ENCODE peak calls at places on chromosome 1, in seven cellular contexts. Z is H1; G is GM13977; B is fibroblast of pulmonary artery; R is AG10803; O is CD8-positive, alpha-beta T cell; P is MCF 10A. L is an unnamed sample.

GRCh38 chr1:94036721-94037120 is 84.2 kb downstream of the ABCA4 start:
- DNase-seq in G (no peak), Z (no peak), R (peak), P (peak), O (no peak), B (peak), L (no peak)

GRCh38 chr1:175152006-175152652 is 40.4 kb downstream of the KIAA0040 start:
- DNase-seq in Z (no peak), R (peak), G (peak), P (peak), B (peak), O (peak), L (peak)

GRCh38 chr1:227796359-227796915 is 19.0 kb upstream of the PRSS38 start:
- DNase-seq in O (no peak), P (no peak), Z (no peak), B (no peak), R (no peak), G (peak), L (peak)

GRCh38 chr1:118979754-118980270 is 8.3 kb downstream of the TBX15 start:
- DNase-seq in R (no peak), G (peak), Z (no peak), B (no peak), O (no peak), P (no peak), L (no peak)

GRCh38 chr1:230754831-230755230 is 7.6 kb downstream of the CAPN9 start:
- DNase-seq in Z (no peak), B (no peak), G (no peak), P (peak), R (peak), O (no peak), L (no peak)

GRCh38 chr1:176543360-176544136 is 80.6 kb downstream of the PAPPA2 start:
- DNase-seq in R (no peak), Z (no peak), P (no peak), G (no peak), O (no peak), B (no peak), L (no peak)

GRCh38 chr1:31669786-31670582 is 25.3 kb upstream of the PEF1 start:
- DNase-seq in Z (no peak), O (peak), R (peak), P (peak), G (no peak), B (peak), L (no peak)

GRCh38 chr1:230255991-230256390 is 170.1 kb downstream of the PGBD5 start:
- DNase-seq in Z (no peak), G (no peak), P (no peak), R (no peak), B (no peak), O (no peak), L (no peak)

GRCh38 chr1:101911894-101912293 is 84.8 kb downstream of the OLFM3 start:
- DNase-seq in P (no peak), G (no peak), Z (no peak), O (no peak), B (no peak), R (no peak), L (no peak)

GRCh38 chr1:213416461-213417224 is 365.6 kb downstream of the RPS6KC1 start:
- DNase-seq in O (no peak), B (no peak), Z (no peak), P (no peak), G (no peak), R (no peak), L (no peak)

GRCh38 chr1:198553017-198553416 is 12.5 kb upstream of the ATP6V1G3 start:
- DNase-seq in B (no peak), Z (no peak), G (no peak), O (no peak), P (no peak), R (no peak), L (no peak)

GRCh38 chr1:25583519-25584370 is 32.8 kb upstream of the MAN1C1 start:
- DNase-seq in O (no peak), R (peak), G (no peak), Z (no peak), B (no peak), P (no peak), L (no peak)

GRCh38 chr1:246005067-246005466 is 502.0 kb downstream of the SMYD3 start:
- DNase-seq in R (peak), O (no peak), B (peak), G (no peak), Z (no peak), P (peak), L (no peak)

GRCh38 chr1:117930484-117930883 is 945 bp downstream of the WDR3 start:
- DNase-seq in P (peak), R (no peak), B (no peak), Z (no peak), G (no peak), O (no peak), L (no peak)

GRCh38 chr1:6727535-6727934 is 25.9 kb upstream of the DNAJC11 start:
- DNase-seq in R (peak), P (peak), O (peak), B (peak), Z (peak), G (peak), L (peak)

GRCh38 chr1:160546942-160547341 is 23.9 kb upstream of the SLAMF6 start:
- DNase-seq in G (no peak), B (no peak), Z (no peak), O (no peak), R (no peak), P (no peak), L (no peak)

GRCh38 chr1:160541622-160542302 is 18.7 kb upstream of the SLAMF6 start:
- DNase-seq in P (no peak), Z (no peak), G (no peak), R (no peak), O (no peak), B (peak), L (no peak)

GRCh38 chr1:160542303-160542945 is 19.4 kb upstream of the SLAMF6 start:
- DNase-seq in R (no peak), Z (no peak), G (no peak), P (no peak), O (no peak), B (peak), L (no peak)

GRCh38 chr1:160547371-160547901 is 24.4 kb upstream of the SLAMF6 start:
- DNase-seq in P (no peak), Z (no peak), G (no peak), O (no peak), R (no peak), B (no peak), L (no peak)

DNA sequence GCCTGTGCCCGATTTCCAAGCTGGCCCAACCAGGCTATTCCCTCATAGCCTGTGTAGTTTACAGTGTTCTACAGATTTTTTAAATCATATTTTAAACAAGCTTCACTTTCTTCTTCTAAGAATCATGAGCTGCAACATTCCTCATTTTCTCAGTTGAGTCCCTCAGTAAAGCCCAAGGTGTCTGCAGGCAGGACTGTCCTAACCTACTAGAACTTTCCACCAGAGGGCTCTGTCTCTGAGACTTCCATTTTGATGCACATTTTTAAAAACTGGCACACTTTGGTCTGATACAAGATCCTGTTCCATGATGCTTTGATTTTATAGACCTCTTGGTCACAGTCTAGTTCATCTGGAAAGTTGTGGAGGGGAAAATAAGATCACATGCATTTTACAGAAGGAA is 21.6 kb upstream of the SLAMF6 start:
- DNase-seq in G (no peak), B (peak), O (peak), R (peak), Z (no peak), P (peak), L (peak)
- TF ChIP-seq CTCF in G (peak), B (peak), O (peak), R (peak), Z (no peak), P (peak), L (peak)

GRCh38 chr1:154819628-154820590 is 50.2 kb downstream of the KCNN3 start:
- DNase-seq in G (peak), R (no peak), O (peak), P (peak), B (peak), Z (no peak), L (peak)
- TF ChIP-seq CTCF in G (peak), R (peak), O (no peak), P (peak), B (peak), Z (peak), L (no peak)

GRCh38 chr1:34668063-34668462 is 86.8 kb upstream of the GJB5 start:
- DNase-seq in P (no peak), B (no peak), R (no peak), Z (no peak), G (no peak), O (no peak), L (no peak)

GRCh38 chr1:34670982-34671381 is 83.9 kb upstream of the GJB5 start:
- DNase-seq in P (no peak), G (no peak), B (no peak), Z (no peak), O (no peak), R (no peak), L (no peak)

GRCh38 chr1:34671887-34672286 is 83.0 kb upstream of the GJB5 start:
- DNase-seq in O (no peak), Z (no peak), G (no peak), B (no peak), R (no peak), P (no peak), L (no peak)
- TF ChIP-seq CTCF in O (no peak), Z (no peak), G (no peak), B (no peak), R (no peak), P (no peak), L (no peak)

DNA sequence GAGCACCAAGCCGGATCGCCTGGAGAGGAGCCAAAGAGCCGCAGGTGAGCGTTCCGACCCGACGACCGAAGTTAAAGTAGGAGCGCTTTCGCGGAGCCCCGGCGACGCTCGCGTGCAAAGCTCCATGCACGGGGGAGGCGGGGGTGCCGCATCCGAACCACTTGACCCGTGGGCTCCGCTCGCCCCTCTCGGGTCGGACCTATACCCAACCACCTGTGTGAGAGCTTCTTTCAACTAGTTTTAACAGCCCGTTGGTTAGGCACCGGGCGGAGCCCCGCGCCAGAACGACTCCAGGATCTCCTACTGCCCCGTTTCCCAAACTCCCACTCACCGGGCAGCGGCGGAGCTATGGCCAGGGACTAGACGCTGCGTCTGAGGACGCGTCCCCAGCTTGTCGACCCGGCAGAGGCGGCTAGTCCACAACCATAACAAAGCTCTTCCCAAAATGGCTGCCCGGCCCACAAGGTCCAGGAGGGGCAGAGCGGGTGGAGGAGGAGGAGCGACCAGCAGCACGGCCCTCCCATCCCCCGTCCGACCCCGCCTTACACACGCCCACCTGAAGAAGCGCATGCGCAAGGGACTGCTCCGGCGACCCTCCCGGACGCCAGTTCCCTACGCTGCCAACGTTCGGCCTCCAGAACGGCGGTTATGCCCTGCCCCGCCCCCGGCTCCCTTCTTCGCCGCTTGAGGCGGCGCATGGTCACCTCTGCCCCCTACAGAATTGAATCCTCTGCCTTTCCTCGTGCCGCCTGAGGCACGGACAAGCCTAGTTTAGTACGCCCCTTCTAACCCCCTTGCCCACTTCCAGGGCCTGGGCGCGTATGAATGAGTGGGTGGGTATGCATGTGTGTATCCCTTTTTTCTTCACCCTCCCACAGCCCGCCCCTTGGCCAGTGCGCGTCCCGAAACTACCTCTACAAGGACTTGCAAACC is at the start of gene GPBP1L1:
- DNase-seq in O (peak), G (peak), R (peak), P (peak), B (peak), Z (peak), L (peak)
- TF ChIP-seq CTCF in O (no peak), G (peak), R (no peak), P (no peak), B (no peak), Z (no peak), L (no peak)

GRCh38 chr1:209899948-209900347 is 38.1 kb upstream of the SYT14 start:
- DNase-seq in P (peak), Z (peak), R (no peak), O (no peak), G (peak), B (no peak), L (peak)
- TF ChIP-seq CTCF in P (peak), Z (peak), R (peak), O (no peak), G (peak), B (peak), L (peak)

DNA sequence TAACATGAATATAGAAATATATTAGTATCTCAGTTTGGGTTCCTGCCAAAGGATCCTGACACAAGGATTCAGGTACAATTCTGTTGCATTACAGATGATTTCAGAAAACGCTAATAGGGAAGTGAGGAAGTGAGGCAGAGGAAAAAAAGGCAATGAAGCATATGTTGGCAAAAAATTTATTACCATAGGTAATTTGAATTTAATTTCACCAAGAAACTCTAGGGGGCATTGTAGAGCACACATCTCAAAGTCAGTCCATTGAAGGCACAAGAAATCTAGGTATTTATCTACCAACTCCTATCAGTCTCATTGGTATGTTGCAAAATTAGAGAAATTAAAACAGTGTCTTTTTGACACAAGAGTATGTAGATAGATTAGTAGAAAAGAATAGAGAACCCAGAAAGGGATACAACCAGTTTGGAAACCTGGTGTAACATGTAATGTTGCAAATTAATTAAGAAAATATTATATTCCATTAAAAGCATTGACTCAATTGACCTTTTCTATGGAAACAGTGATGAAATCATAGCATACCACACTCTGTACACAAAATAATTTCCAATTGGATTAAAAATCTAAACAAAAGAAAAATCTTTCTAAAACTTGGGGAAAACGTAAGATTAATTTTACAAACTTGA is 104.9 kb upstream of the SNX7 start:
- DNase-seq in R (peak), G (peak), Z (no peak), P (peak), O (no peak), B (peak), L (peak)
- TF ChIP-seq CTCF in R (peak), G (peak), Z (peak), P (peak), O (no peak), B (peak), L (peak)

GRCh38 chr1:157595356-157595755 is 2.5 kb downstream of the FCRL4 start:
- DNase-seq in R (no peak), Z (no peak), B (no peak), O (no peak), P (no peak), G (peak), L (peak)
- TF ChIP-seq CTCF in R (no peak), Z (no peak), B (no peak), O (no peak), P (no peak), G (no peak), L (no peak)

DNA sequence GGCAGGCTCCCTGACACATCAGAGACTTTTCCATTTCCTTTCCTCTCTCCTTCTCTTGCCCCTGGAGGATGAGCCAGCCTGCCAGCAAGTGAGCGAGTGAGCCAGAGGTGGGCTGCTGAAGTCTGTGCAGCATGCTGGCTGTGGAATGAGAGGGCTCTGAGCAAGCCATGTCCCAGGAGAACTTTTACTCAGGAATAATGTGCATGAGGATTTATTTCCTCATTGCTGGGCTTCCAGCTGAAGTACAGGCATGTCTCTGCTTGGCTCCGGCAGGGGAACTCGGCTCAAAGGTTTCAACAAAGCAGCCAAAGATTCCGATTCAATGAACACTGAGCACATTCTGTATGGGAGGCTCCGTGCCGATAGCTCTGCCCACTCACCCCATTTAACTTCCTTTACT is 43.7 kb downstream of the UBIAD1 start:
- DNase-seq in R (peak), P (no peak), O (no peak), B (peak), Z (no peak), G (no peak), L (no peak)
- TF ChIP-seq CTCF in R (no peak), P (no peak), O (no peak), B (no peak), Z (no peak), G (no peak), L (no peak)

GRCh38 chr1:226661965-226662364 is 77.1 kb downstream of the ITPKB start:
- DNase-seq in B (no peak), R (peak), Z (no peak), P (no peak), G (no peak), O (peak), L (no peak)
- TF ChIP-seq CTCF in B (no peak), R (peak), Z (no peak), P (no peak), G (no peak), O (no peak), L (no peak)

GRCh38 chr1:160064746-160065145 is 5.2 kb downstream of the KCNJ10 start:
- DNase-seq in G (no peak), Z (no peak), B (no peak), P (no peak), R (no peak), O (no peak), L (no peak)
- TF ChIP-seq CTCF in G (no peak), Z (no peak), B (no peak), P (no peak), R (no peak), O (no peak), L (no peak)